ENCODE peak calls at places on chromosomes 7 and 10, in seven cellular contexts. One of them, this sample, is unnamed.

GRCh38 chr7:116736927-116737715 is 65.1 kb downstream of the MET start:
- DNase-seq in Kasumi-1: no peak
- DNase-seq in heart left ventricle: no peak
- DNase-seq in stromal cell of bone marrow: no peak
- DNase-seq in T-helper 2 cell: no peak
- DNase-seq in kidney: no peak
- DNase-seq in CD4-positive, alpha-beta T cell: no peak
- DNase-seq in this sample: no peak

GRCh38 chr7:74252893-74253292 is 1.3 kb downstream of the RFC2 start:
- DNase-seq in Kasumi-1: no peak
- DNase-seq in heart left ventricle: no peak
- DNase-seq in stromal cell of bone marrow: no peak
- DNase-seq in T-helper 2 cell: no peak
- DNase-seq in kidney: no peak
- DNase-seq in CD4-positive, alpha-beta T cell: no peak
- DNase-seq in this sample: no peak

GRCh38 chr7:134618756-134619530 is 27.7 kb upstream of the BPGM start:
- DNase-seq in Kasumi-1: peak
- DNase-seq in heart left ventricle: no peak
- DNase-seq in stromal cell of bone marrow: peak
- DNase-seq in T-helper 2 cell: no peak
- DNase-seq in kidney: no peak
- DNase-seq in CD4-positive, alpha-beta T cell: no peak
- DNase-seq in this sample: peak

GRCh38 chr10:33812586-33812985 is 478.1 kb upstream of the NRP1 start:
- DNase-seq in Kasumi-1: no peak
- DNase-seq in heart left ventricle: no peak
- DNase-seq in stromal cell of bone marrow: no peak
- DNase-seq in T-helper 2 cell: no peak
- DNase-seq in kidney: no peak
- DNase-seq in CD4-positive, alpha-beta T cell: no peak
- DNase-seq in this sample: no peak

GRCh38 chr7:143385891-143386781 is 5.0 kb downstream of the ZYX start:
- DNase-seq in Kasumi-1: peak
- DNase-seq in heart left ventricle: peak
- DNase-seq in stromal cell of bone marrow: no peak
- DNase-seq in T-helper 2 cell: no peak
- DNase-seq in kidney: peak
- DNase-seq in CD4-positive, alpha-beta T cell: no peak
- DNase-seq in this sample: no peak

GRCh38 chr10:101789686-101790085 is 6.4 kb upstream of the NPM3 start:
- DNase-seq in Kasumi-1: no peak
- DNase-seq in heart left ventricle: no peak
- DNase-seq in stromal cell of bone marrow: no peak
- DNase-seq in T-helper 2 cell: no peak
- DNase-seq in kidney: no peak
- DNase-seq in CD4-positive, alpha-beta T cell: no peak
- DNase-seq in this sample: no peak

GRCh38 chr10:31621733-31622132 is 302.7 kb downstream of the ZEB1 start:
- DNase-seq in Kasumi-1: no peak
- DNase-seq in heart left ventricle: no peak
- DNase-seq in stromal cell of bone marrow: no peak
- DNase-seq in T-helper 2 cell: no peak
- DNase-seq in kidney: no peak
- DNase-seq in CD4-positive, alpha-beta T cell: no peak
- DNase-seq in this sample: no peak

GRCh38 chr10:124719213-124719851 is 24.8 kb downstream of the FAM53B start:
- DNase-seq in Kasumi-1: peak
- DNase-seq in heart left ventricle: peak
- DNase-seq in stromal cell of bone marrow: no peak
- DNase-seq in T-helper 2 cell: no peak
- DNase-seq in kidney: peak
- DNase-seq in CD4-positive, alpha-beta T cell: peak
- DNase-seq in this sample: no peak

GRCh38 chr10:6011558-6011957 is 34.2 kb upstream of the IL15RA start:
- DNase-seq in Kasumi-1: no peak
- DNase-seq in heart left ventricle: no peak
- DNase-seq in stromal cell of bone marrow: no peak
- DNase-seq in T-helper 2 cell: no peak
- DNase-seq in kidney: no peak
- DNase-seq in CD4-positive, alpha-beta T cell: no peak
- DNase-seq in this sample: no peak

GRCh38 chr7:47517821-47518480 is 64.0 kb downstream of the TNS3 start:
- DNase-seq in Kasumi-1: no peak
- DNase-seq in heart left ventricle: no peak
- DNase-seq in stromal cell of bone marrow: no peak
- DNase-seq in T-helper 2 cell: no peak
- DNase-seq in kidney: peak
- DNase-seq in CD4-positive, alpha-beta T cell: no peak
- DNase-seq in this sample: no peak

GRCh38 chr7:78011642-78012041 is 213.1 kb downstream of the PHTF2 start:
- DNase-seq in Kasumi-1: no peak
- DNase-seq in heart left ventricle: no peak
- DNase-seq in stromal cell of bone marrow: no peak
- DNase-seq in T-helper 2 cell: no peak
- DNase-seq in kidney: no peak
- DNase-seq in CD4-positive, alpha-beta T cell: no peak
- DNase-seq in this sample: no peak

GRCh38 chr10:62843591-62843990 is 27.4 kb upstream of the EGR2 start:
- DNase-seq in Kasumi-1: no peak
- DNase-seq in heart left ventricle: no peak
- DNase-seq in stromal cell of bone marrow: no peak
- DNase-seq in T-helper 2 cell: no peak
- DNase-seq in kidney: no peak
- DNase-seq in CD4-positive, alpha-beta T cell: no peak
- DNase-seq in this sample: no peak

GRCh38 chr7:47901542-47901941 is 46.7 kb downstream of the PKD1L1 start:
- DNase-seq in Kasumi-1: no peak
- DNase-seq in heart left ventricle: no peak
- DNase-seq in stromal cell of bone marrow: peak
- DNase-seq in T-helper 2 cell: no peak
- DNase-seq in kidney: no peak
- DNase-seq in CD4-positive, alpha-beta T cell: no peak
- DNase-seq in this sample: peak

GRCh38 chr10:23172846-23173548 is 19.1 kb upstream of the PTF1A start:
- DNase-seq in Kasumi-1: no peak
- DNase-seq in heart left ventricle: no peak
- DNase-seq in stromal cell of bone marrow: no peak
- DNase-seq in T-helper 2 cell: no peak
- DNase-seq in kidney: no peak
- DNase-seq in CD4-positive, alpha-beta T cell: no peak
- DNase-seq in this sample: no peak

GRCh38 chr10:34186740-34187139 is 628.4 kb downstream of the PARD3 start:
- DNase-seq in Kasumi-1: no peak
- DNase-seq in heart left ventricle: no peak
- DNase-seq in stromal cell of bone marrow: no peak
- DNase-seq in T-helper 2 cell: no peak
- DNase-seq in kidney: no peak
- DNase-seq in CD4-positive, alpha-beta T cell: no peak
- DNase-seq in this sample: no peak

GRCh38 chr10:132065491-132066105 is at the start of gene JAKMIP3:
- DNase-seq in Kasumi-1: no peak
- DNase-seq in heart left ventricle: peak
- DNase-seq in stromal cell of bone marrow: peak
- DNase-seq in T-helper 2 cell: no peak
- DNase-seq in kidney: no peak
- DNase-seq in CD4-positive, alpha-beta T cell: no peak
- DNase-seq in this sample: peak

GRCh38 chr7:4103352-4104091 is 578.6 kb upstream of the FOXK1 start:
- DNase-seq in Kasumi-1: no peak
- DNase-seq in heart left ventricle: no peak
- DNase-seq in stromal cell of bone marrow: no peak
- DNase-seq in T-helper 2 cell: no peak
- DNase-seq in kidney: no peak
- DNase-seq in CD4-positive, alpha-beta T cell: no peak
- DNase-seq in this sample: no peak

GRCh38 chr10:45197816-45198595 is 117.4 kb downstream of the OR13A1 start:
- DNase-seq in Kasumi-1: no peak
- DNase-seq in heart left ventricle: peak
- DNase-seq in stromal cell of bone marrow: no peak
- DNase-seq in T-helper 2 cell: no peak
- DNase-seq in kidney: peak
- DNase-seq in CD4-positive, alpha-beta T cell: no peak
- DNase-seq in this sample: no peak

GRCh38 chr10:126063353-126063791 is 167.0 kb downstream of the FANK1 start:
- DNase-seq in Kasumi-1: no peak
- DNase-seq in heart left ventricle: no peak
- DNase-seq in stromal cell of bone marrow: peak
- DNase-seq in T-helper 2 cell: no peak
- DNase-seq in kidney: no peak
- DNase-seq in CD4-positive, alpha-beta T cell: no peak
- DNase-seq in this sample: peak

GRCh38 chr7:85175217-85175616 is 11.6 kb downstream of the SEMA3D start:
- DNase-seq in Kasumi-1: no peak
- DNase-seq in heart left ventricle: no peak
- DNase-seq in stromal cell of bone marrow: no peak
- DNase-seq in T-helper 2 cell: no peak
- DNase-seq in kidney: no peak
- DNase-seq in CD4-positive, alpha-beta T cell: no peak
- DNase-seq in this sample: no peak

GRCh38 chr7:132002343-132002968 is 446.0 kb upstream of the PODXL start:
- DNase-seq in Kasumi-1: no peak
- DNase-seq in heart left ventricle: no peak
- DNase-seq in stromal cell of bone marrow: no peak
- DNase-seq in T-helper 2 cell: no peak
- DNase-seq in kidney: no peak
- DNase-seq in CD4-positive, alpha-beta T cell: no peak
- DNase-seq in this sample: no peak

GRCh38 chr10:101028446-101029244 is 2.3 kb downstream of the PDZD7 start:
- DNase-seq in Kasumi-1: peak
- DNase-seq in heart left ventricle: no peak
- DNase-seq in stromal cell of bone marrow: no peak
- DNase-seq in T-helper 2 cell: no peak
- DNase-seq in kidney: no peak
- DNase-seq in CD4-positive, alpha-beta T cell: no peak
- DNase-seq in this sample: no peak

GRCh38 chr10:101773923-101774588 is 1.9 kb downstream of the FGF8 start:
- DNase-seq in Kasumi-1: no peak
- DNase-seq in heart left ventricle: no peak
- DNase-seq in stromal cell of bone marrow: no peak
- DNase-seq in T-helper 2 cell: no peak
- DNase-seq in kidney: no peak
- DNase-seq in CD4-positive, alpha-beta T cell: no peak
- DNase-seq in this sample: no peak

GRCh38 chr10:100802196-100802595 is 56.8 kb downstream of the PAX2 start:
- DNase-seq in Kasumi-1: no peak
- DNase-seq in heart left ventricle: no peak
- DNase-seq in stromal cell of bone marrow: no peak
- DNase-seq in T-helper 2 cell: no peak
- DNase-seq in kidney: no peak
- DNase-seq in CD4-positive, alpha-beta T cell: no peak
- DNase-seq in this sample: no peak

GRCh38 chr7:72230281-72230680 is 181.9 kb downstream of the CALN1 start:
- DNase-seq in Kasumi-1: no peak
- DNase-seq in heart left ventricle: no peak
- DNase-seq in stromal cell of bone marrow: no peak
- DNase-seq in T-helper 2 cell: no peak
- DNase-seq in kidney: no peak
- DNase-seq in CD4-positive, alpha-beta T cell: no peak
- DNase-seq in this sample: no peak

GRCh38 chr7:157566631-157567006 is 229.8 kb downstream of the DNAJB6 start:
- DNase-seq in Kasumi-1: no peak
- DNase-seq in heart left ventricle: peak
- DNase-seq in stromal cell of bone marrow: no peak
- DNase-seq in T-helper 2 cell: no peak
- DNase-seq in kidney: peak
- DNase-seq in CD4-positive, alpha-beta T cell: no peak
- DNase-seq in this sample: no peak

GRCh38 chr10:49360271-49361177 is 35.4 kb downstream of the DRGX start:
- DNase-seq in Kasumi-1: peak
- DNase-seq in heart left ventricle: peak
- DNase-seq in stromal cell of bone marrow: no peak
- DNase-seq in T-helper 2 cell: no peak
- DNase-seq in kidney: no peak
- DNase-seq in CD4-positive, alpha-beta T cell: no peak
- DNase-seq in this sample: no peak

GRCh38 chr7:27520828-27521790 is 141.6 kb downstream of the HIBADH start:
- DNase-seq in Kasumi-1: no peak
- DNase-seq in heart left ventricle: no peak
- DNase-seq in stromal cell of bone marrow: peak
- DNase-seq in T-helper 2 cell: no peak
- DNase-seq in kidney: peak
- DNase-seq in CD4-positive, alpha-beta T cell: no peak
- DNase-seq in this sample: peak

GRCh38 chr10:774661-775244 is 85.3 kb upstream of the DIP2C start:
- DNase-seq in Kasumi-1: no peak
- DNase-seq in heart left ventricle: no peak
- DNase-seq in stromal cell of bone marrow: no peak
- DNase-seq in T-helper 2 cell: no peak
- DNase-seq in kidney: no peak
- DNase-seq in CD4-positive, alpha-beta T cell: no peak
- DNase-seq in this sample: no peak

GRCh38 chr7:146262527-146262926 is 145.9 kb downstream of the CNTNAP2 start:
- DNase-seq in Kasumi-1: no peak
- DNase-seq in heart left ventricle: no peak
- DNase-seq in stromal cell of bone marrow: no peak
- DNase-seq in T-helper 2 cell: no peak
- DNase-seq in kidney: no peak
- DNase-seq in CD4-positive, alpha-beta T cell: no peak
- DNase-seq in this sample: no peak

GRCh38 chr10:128661404-128662197 is 535.4 kb upstream of the MKI67 start:
- DNase-seq in Kasumi-1: no peak
- DNase-seq in heart left ventricle: no peak
- DNase-seq in stromal cell of bone marrow: no peak
- DNase-seq in T-helper 2 cell: no peak
- DNase-seq in kidney: no peak
- DNase-seq in CD4-positive, alpha-beta T cell: no peak
- DNase-seq in this sample: no peak

GRCh38 chr7:150363872-150364271 is 4.8 kb upstream of the REPIN1 start:
- DNase-seq in Kasumi-1: peak
- DNase-seq in heart left ventricle: no peak
- DNase-seq in stromal cell of bone marrow: no peak
- DNase-seq in T-helper 2 cell: no peak
- DNase-seq in kidney: no peak
- DNase-seq in CD4-positive, alpha-beta T cell: no peak
- DNase-seq in this sample: no peak

GRCh38 chr10:88989824-88990527 is 622 bp upstream of the FAS start:
- DNase-seq in Kasumi-1: no peak
- DNase-seq in heart left ventricle: no peak
- DNase-seq in stromal cell of bone marrow: peak
- DNase-seq in T-helper 2 cell: no peak
- DNase-seq in kidney: no peak
- DNase-seq in CD4-positive, alpha-beta T cell: no peak
- DNase-seq in this sample: peak

GRCh38 chr7:19404912-19405329 is 259.7 kb upstream of the FERD3L start:
- DNase-seq in Kasumi-1: peak
- DNase-seq in heart left ventricle: no peak
- DNase-seq in stromal cell of bone marrow: peak
- DNase-seq in T-helper 2 cell: no peak
- DNase-seq in kidney: no peak
- DNase-seq in CD4-positive, alpha-beta T cell: no peak
- DNase-seq in this sample: peak

GRCh38 chr10:70672993-70673928 is 955 bp downstream of the ADAMTS14 start:
- DNase-seq in Kasumi-1: no peak
- DNase-seq in heart left ventricle: peak
- DNase-seq in stromal cell of bone marrow: peak
- DNase-seq in T-helper 2 cell: no peak
- DNase-seq in kidney: no peak
- DNase-seq in CD4-positive, alpha-beta T cell: no peak
- DNase-seq in this sample: peak

GRCh38 chr10:50590935-50591334 is 32.8 kb downstream of the SGMS1 start:
- DNase-seq in Kasumi-1: no peak
- DNase-seq in heart left ventricle: no peak
- DNase-seq in stromal cell of bone marrow: no peak
- DNase-seq in T-helper 2 cell: no peak
- DNase-seq in kidney: no peak
- DNase-seq in CD4-positive, alpha-beta T cell: no peak
- DNase-seq in this sample: no peak

GRCh38 chr7:55260171-55260570 is 105.0 kb upstream of the LANCL2 start:
- DNase-seq in Kasumi-1: no peak
- DNase-seq in heart left ventricle: no peak
- DNase-seq in stromal cell of bone marrow: no peak
- DNase-seq in T-helper 2 cell: no peak
- DNase-seq in kidney: no peak
- DNase-seq in CD4-positive, alpha-beta T cell: no peak
- DNase-seq in this sample: no peak

GRCh38 chr7:92904292-92905131 is 68.1 kb upstream of the CDK6 start:
- DNase-seq in Kasumi-1: peak
- DNase-seq in heart left ventricle: no peak
- DNase-seq in stromal cell of bone marrow: peak
- DNase-seq in T-helper 2 cell: no peak
- DNase-seq in kidney: no peak
- DNase-seq in CD4-positive, alpha-beta T cell: peak
- DNase-seq in this sample: peak